ENCODE peak calls at places on chromosomes 12 and 14, in six cellular contexts. One of them, this sample, is unnamed.
A peak's percentile ranks its signal among the peaks of the same experiment; 100 is the strongest.

GRCh38 chr14:43166163-43166562 is 1340.9 kb downstream of the FSCB start:
- DNase-seq in H9: no peak
- DNase-seq in H1: no peak
- DNase-seq in IMR-90: no peak
- DNase-seq in neuronal stem cell: no peak
- DNase-seq in mesenchymal stem cell: no peak
- DNase-seq in this sample: no peak

GRCh38 chr14:61749867-61750266 is 12.4 kb upstream of the SNAPC1 start:
- DNase-seq in H9: no peak
- DNase-seq in H1: no peak
- DNase-seq in IMR-90: no peak
- DNase-seq in neuronal stem cell: no peak
- DNase-seq in mesenchymal stem cell: peak; percentile 23
- DNase-seq in this sample: peak; percentile 54

GRCh38 chr12:131087302-131087818 is 133.7 kb downstream of the ADGRD1 start:
- DNase-seq in H9: peak; percentile 27
- DNase-seq in H1: no peak
- DNase-seq in IMR-90: no peak
- DNase-seq in neuronal stem cell: no peak
- DNase-seq in mesenchymal stem cell: no peak
- DNase-seq in this sample: no peak

GRCh38 chr14:97022741-97023140 is 225.6 kb downstream of the VRK1 start:
- DNase-seq in H9: peak; percentile 1
- DNase-seq in H1: no peak
- DNase-seq in IMR-90: no peak
- DNase-seq in neuronal stem cell: no peak
- DNase-seq in mesenchymal stem cell: no peak
- DNase-seq in this sample: no peak

GRCh38 chr14:69539631-69540410 is 34.9 kb downstream of the CCDC177 start:
- DNase-seq in H9: no peak
- DNase-seq in H1: no peak
- DNase-seq in IMR-90: peak; percentile 56
- DNase-seq in neuronal stem cell: no peak
- DNase-seq in mesenchymal stem cell: peak; percentile 46
- DNase-seq in this sample: no peak

GRCh38 chr12:57240926-57241555 is 9.9 kb downstream of the STAC3 start:
- DNase-seq in H9: peak; percentile 82
- DNase-seq in H1: peak; percentile 68
- DNase-seq in IMR-90: no peak
- DNase-seq in neuronal stem cell: no peak
- DNase-seq in mesenchymal stem cell: peak; percentile 56
- DNase-seq in this sample: peak; percentile 86

GRCh38 chr12:8077207-8077606 is 4.9 kb upstream of the NECAP1 start:
- DNase-seq in H9: no peak
- DNase-seq in H1: no peak
- DNase-seq in IMR-90: peak; percentile 62
- DNase-seq in neuronal stem cell: no peak
- DNase-seq in mesenchymal stem cell: peak; percentile 53
- DNase-seq in this sample: peak; percentile 56

GRCh38 chr14:79502101-79502750 is 709.1 kb downstream of the DIO2 start:
- DNase-seq in H9: no peak
- DNase-seq in H1: no peak
- DNase-seq in IMR-90: no peak
- DNase-seq in neuronal stem cell: no peak
- DNase-seq in mesenchymal stem cell: no peak
- DNase-seq in this sample: peak; percentile 64

GRCh38 chr12:121217761-121218160 is 7.8 kb downstream of the P2RX4 start:
- DNase-seq in H9: no peak
- DNase-seq in H1: no peak
- DNase-seq in IMR-90: no peak
- DNase-seq in neuronal stem cell: no peak
- DNase-seq in mesenchymal stem cell: no peak
- DNase-seq in this sample: no peak

GRCh38 chr12:6266431-6267006 is 44.0 kb upstream of the PLEKHG6 start:
- DNase-seq in H9: no peak
- DNase-seq in H1: no peak
- DNase-seq in IMR-90: no peak
- DNase-seq in neuronal stem cell: no peak
- DNase-seq in mesenchymal stem cell: no peak
- DNase-seq in this sample: no peak

GRCh38 chr14:105118646-105119409 is 49.7 kb downstream of the JAG2 start:
- DNase-seq in H9: no peak
- DNase-seq in H1: no peak
- DNase-seq in IMR-90: no peak
- DNase-seq in neuronal stem cell: no peak
- DNase-seq in mesenchymal stem cell: no peak
- DNase-seq in this sample: no peak

GRCh38 chr12:94597268-94597667 is 53.1 kb downstream of the TMCC3 start:
- DNase-seq in H9: no peak
- DNase-seq in H1: no peak
- DNase-seq in IMR-90: no peak
- DNase-seq in neuronal stem cell: no peak
- DNase-seq in mesenchymal stem cell: no peak
- DNase-seq in this sample: no peak

GRCh38 chr12:58896278-58896677 is 24.0 kb downstream of the LRIG3 start:
- DNase-seq in H9: no peak
- DNase-seq in H1: no peak
- DNase-seq in IMR-90: no peak
- DNase-seq in neuronal stem cell: no peak
- DNase-seq in mesenchymal stem cell: no peak
- DNase-seq in this sample: no peak

GRCh38 chr12:106416273-106416672 is 58.7 kb downstream of the POLR3B start:
- DNase-seq in H9: no peak
- DNase-seq in H1: no peak
- DNase-seq in IMR-90: no peak
- DNase-seq in neuronal stem cell: peak; percentile 45
- DNase-seq in mesenchymal stem cell: no peak
- DNase-seq in this sample: peak; percentile 40

GRCh38 chr12:52141306-52141705 is 50.5 kb downstream of the KRT80 start:
- DNase-seq in H9: peak; percentile 74
- DNase-seq in H1: no peak
- DNase-seq in IMR-90: no peak
- DNase-seq in neuronal stem cell: no peak
- DNase-seq in mesenchymal stem cell: no peak
- DNase-seq in this sample: peak; percentile 79

GRCh38 chr14:99422220-99423010 is 58.2 kb downstream of the SETD3 start:
- DNase-seq in H9: no peak
- DNase-seq in H1: no peak
- DNase-seq in IMR-90: no peak
- DNase-seq in neuronal stem cell: no peak
- DNase-seq in mesenchymal stem cell: no peak
- DNase-seq in this sample: no peak

GRCh38 chr14:71711619-71712018 is 220.6 kb upstream of the RGS6 start:
- DNase-seq in H9: no peak
- DNase-seq in H1: no peak
- DNase-seq in IMR-90: peak; percentile 94
- DNase-seq in neuronal stem cell: peak; percentile 26
- DNase-seq in mesenchymal stem cell: no peak
- DNase-seq in this sample: no peak

GRCh38 chr12:106581543-106582263 is 1.1 kb upstream of the RFX4 start:
- DNase-seq in H9: peak; percentile 85
- DNase-seq in H1: peak; percentile 84
- DNase-seq in IMR-90: no peak
- DNase-seq in neuronal stem cell: peak; percentile 70
- DNase-seq in mesenchymal stem cell: peak; percentile 23
- DNase-seq in this sample: peak; percentile 46

GRCh38 chr12:79737875-79738718 is 47.3 kb upstream of the PAWR start:
- DNase-seq in H9: no peak
- DNase-seq in H1: no peak
- DNase-seq in IMR-90: peak; percentile 70
- DNase-seq in neuronal stem cell: peak; percentile 50
- DNase-seq in mesenchymal stem cell: peak; percentile 72
- DNase-seq in this sample: peak; percentile 62

GRCh38 chr14:55911794-55912193 is 206.4 kb upstream of the PELI2 start:
- DNase-seq in H9: no peak
- DNase-seq in H1: no peak
- DNase-seq in IMR-90: no peak
- DNase-seq in neuronal stem cell: no peak
- DNase-seq in mesenchymal stem cell: no peak
- DNase-seq in this sample: no peak

GRCh38 chr12:95718772-95719171 is 71.8 kb downstream of the NTN4 start:
- DNase-seq in H9: no peak
- DNase-seq in H1: no peak
- DNase-seq in IMR-90: no peak
- DNase-seq in neuronal stem cell: no peak
- DNase-seq in mesenchymal stem cell: no peak
- DNase-seq in this sample: no peak

GRCh38 chr12:52180971-52181628 is 10.7 kb downstream of the KRT80 start:
- DNase-seq in H9: no peak
- DNase-seq in H1: no peak
- DNase-seq in IMR-90: peak; percentile 42
- DNase-seq in neuronal stem cell: no peak
- DNase-seq in mesenchymal stem cell: no peak
- DNase-seq in this sample: peak; percentile 52

DNA sequence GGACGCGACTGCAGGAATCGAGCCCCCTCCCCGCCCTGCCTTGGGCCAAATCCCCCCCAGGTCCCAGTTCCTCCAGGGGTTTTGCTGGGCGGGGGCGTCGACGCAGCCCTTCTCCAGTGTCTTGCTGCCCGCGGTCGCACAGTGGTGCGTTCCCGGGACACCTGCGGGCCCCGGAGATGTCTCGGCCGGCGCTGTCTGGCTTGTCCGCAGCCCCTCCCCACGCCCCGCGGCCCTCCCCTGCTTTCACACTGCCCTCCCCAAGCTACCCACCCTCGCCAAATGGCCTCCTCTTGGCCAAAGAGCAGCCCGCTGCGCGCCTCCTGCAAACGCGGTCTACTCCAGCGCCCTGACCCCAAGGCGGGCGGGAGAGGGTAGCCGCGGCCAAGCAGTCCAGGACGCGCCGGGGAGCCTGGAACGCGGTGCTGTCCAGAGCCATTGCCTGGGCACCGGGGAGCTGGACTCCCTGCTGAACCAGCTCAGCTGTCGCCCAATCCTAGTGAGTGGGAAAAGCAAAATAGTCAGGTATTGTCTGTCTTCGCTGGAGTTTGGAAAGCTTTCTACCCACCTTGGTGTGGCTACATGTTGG is 122.0 kb downstream of the AACS start:
- DNase-seq in H9: no peak
- DNase-seq in H1: peak; percentile 62
- DNase-seq in IMR-90: no peak
- DNase-seq in neuronal stem cell: no peak
- DNase-seq in mesenchymal stem cell: no peak
- DNase-seq in this sample: no peak
- H3K27ac ChIP-seq in H9: no peak overlapping the region
- H3K27ac ChIP-seq in H1: no peak overlapping the region
- H3K27ac ChIP-seq in IMR-90: no peak overlapping the region
- H3K27ac ChIP-seq in neuronal stem cell: no peak overlapping the region
- H3K27ac ChIP-seq in mesenchymal stem cell: no peak overlapping the region
- H3K27ac ChIP-seq in this sample: no peak overlapping the region

GRCh38 chr14:60487211-60487610 is 1.3 kb upstream of the C14orf39 start:
- DNase-seq in H9: no peak
- DNase-seq in H1: no peak
- DNase-seq in IMR-90: no peak
- DNase-seq in neuronal stem cell: no peak
- DNase-seq in mesenchymal stem cell: no peak
- DNase-seq in this sample: no peak

GRCh38 chr14:60488175-60488574 is 2.3 kb upstream of the C14orf39 start:
- DNase-seq in H9: no peak
- DNase-seq in H1: no peak
- DNase-seq in IMR-90: no peak
- DNase-seq in neuronal stem cell: no peak
- DNase-seq in mesenchymal stem cell: no peak
- DNase-seq in this sample: no peak

GRCh38 chr14:60482743-60483142 is 3.1 kb downstream of the C14orf39 start:
- DNase-seq in H9: no peak
- DNase-seq in H1: no peak
- DNase-seq in IMR-90: peak; percentile 44
- DNase-seq in neuronal stem cell: no peak
- DNase-seq in mesenchymal stem cell: no peak
- DNase-seq in this sample: no peak

GRCh38 chr14:60485057-60485599 is 735 bp downstream of the C14orf39 start:
- DNase-seq in H9: no peak
- DNase-seq in H1: no peak
- DNase-seq in IMR-90: no peak
- DNase-seq in neuronal stem cell: no peak
- DNase-seq in mesenchymal stem cell: no peak
- DNase-seq in this sample: peak; percentile 22

GRCh38 chr14:60485600-60486251 is at the start of gene C14orf39:
- DNase-seq in H9: peak; percentile 71
- DNase-seq in H1: peak; percentile 69
- DNase-seq in IMR-90: peak; percentile 65
- DNase-seq in neuronal stem cell: peak; percentile 56
- DNase-seq in mesenchymal stem cell: peak; percentile 22
- DNase-seq in this sample: peak; percentile 81
- H3K23ac ChIP-seq in H9: no peak within 1 kb of the TSS
- H3K23ac ChIP-seq in H1: no peak within 1 kb of the TSS
- H3K23ac ChIP-seq in IMR-90: peak within 1 kb of the TSS; percentile 64
- H3K23ac ChIP-seq in neuronal stem cell: no peak within 1 kb of the TSS
- H3K23ac ChIP-seq in mesenchymal stem cell: peak within 1 kb of the TSS; percentile 80
- H3K23ac ChIP-seq in this sample: no peak within 1 kb of the TSS

DNA sequence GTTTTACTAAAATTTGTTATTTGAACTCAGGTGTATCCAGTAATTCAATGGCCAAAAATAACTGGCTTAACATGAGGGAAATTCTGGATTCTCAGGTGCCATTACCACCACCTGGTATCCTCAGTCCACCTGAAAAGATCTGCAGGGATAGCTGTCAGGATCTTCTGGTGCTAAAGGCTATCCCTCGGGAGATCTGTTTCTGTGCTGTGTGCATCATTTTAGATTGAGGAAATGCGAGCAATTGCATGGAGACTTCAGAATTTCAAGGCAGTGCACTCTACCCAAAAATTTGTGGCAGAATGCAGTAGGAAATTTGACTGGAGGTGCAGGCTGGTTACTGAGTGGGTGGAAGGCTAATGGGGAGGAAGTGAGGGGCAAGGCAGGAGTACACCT is 26.4 kb downstream of the ZCCHC8 start:
- DNase-seq in H9: no peak
- DNase-seq in H1: no peak
- DNase-seq in IMR-90: no peak
- DNase-seq in neuronal stem cell: no peak
- DNase-seq in mesenchymal stem cell: no peak
- DNase-seq in this sample: no peak
- H3K27ac ChIP-seq in H9: no peak overlapping the region
- H3K27ac ChIP-seq in H1: no peak overlapping the region
- H3K27ac ChIP-seq in IMR-90: no peak overlapping the region
- H3K27ac ChIP-seq in neuronal stem cell: no peak overlapping the region
- H3K27ac ChIP-seq in mesenchymal stem cell: no peak overlapping the region
- H3K27ac ChIP-seq in this sample: no peak overlapping the region

DNA sequence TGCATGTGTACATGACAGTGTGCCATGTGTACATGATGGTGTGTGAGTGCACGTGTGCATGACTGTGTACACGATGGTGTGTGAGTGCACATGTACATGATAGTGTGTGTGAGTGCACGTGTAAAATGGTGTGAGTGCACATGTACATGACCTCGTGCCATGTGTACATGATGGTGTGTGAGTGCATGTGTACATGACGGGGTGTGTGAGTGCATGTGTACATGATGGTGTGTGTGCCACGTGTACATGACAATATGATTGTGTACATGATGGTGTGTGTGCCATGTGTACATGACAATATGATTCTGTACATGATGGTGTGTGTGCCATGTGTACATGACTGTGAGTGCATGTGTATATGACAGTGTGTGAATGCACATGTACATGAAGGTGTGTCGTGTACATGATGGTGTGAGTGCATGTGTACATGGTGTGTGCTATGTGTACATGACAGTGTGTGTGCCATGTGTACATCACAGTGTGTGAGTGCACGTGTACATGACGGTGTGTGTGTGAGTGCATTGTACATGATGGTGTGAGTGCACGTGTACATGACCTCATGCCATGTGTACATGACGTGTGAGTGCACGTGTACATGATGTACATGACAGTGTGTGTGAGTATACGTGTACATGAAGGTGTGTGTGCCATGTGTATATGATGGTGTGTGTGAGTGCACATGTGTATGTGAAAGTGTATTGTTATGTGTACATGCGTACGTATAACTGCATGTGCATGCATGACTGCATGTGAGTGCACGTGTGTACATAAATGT is 46.3 kb downstream of the FBRSL1 start:
- DNase-seq in H9: no peak
- DNase-seq in H1: no peak
- DNase-seq in IMR-90: no peak
- DNase-seq in neuronal stem cell: no peak
- DNase-seq in mesenchymal stem cell: no peak
- DNase-seq in this sample: no peak
- H3K23ac ChIP-seq in H9: no peak overlapping the region
- H3K23ac ChIP-seq in H1: no peak overlapping the region
- H3K23ac ChIP-seq in IMR-90: no peak overlapping the region
- H3K23ac ChIP-seq in neuronal stem cell: peak overlapping the region; percentile 14
- H3K23ac ChIP-seq in mesenchymal stem cell: no peak overlapping the region
- H3K23ac ChIP-seq in this sample: no peak overlapping the region

This sample was measured in mesendoderm.